ENCODE peak calls at places on chromosomes 5 and 9, in ten cellular contexts. One of them, this sample, is unnamed.
A peak's percentile ranks its signal among the peaks of the same experiment; 100 is the strongest.

GRCh38 chr9:109769250-109769649 is 10.7 kb upstream of the PALM2AKAP2 start:
- DNase-seq in HFFc6: no peak
- DNase-seq in foreskin fibroblast: no peak
- DNase-seq in NB4: no peak
- DNase-seq in neural progenitor cell: no peak
- DNase-seq in body of pancreas: no peak
- DNase-seq in lung: no peak
- DNase-seq in coronary artery: no peak
- DNase-seq in upper lobe of right lung: no peak
- DNase-seq in GM10248: no peak
- DNase-seq in this sample: no peak

GRCh38 chr5:12175914-12176585 is 271.8 kb upstream of the CTNND2 start:
- DNase-seq in neural progenitor cell: no peak
- DNase-seq in GM10248: no peak
- DNase-seq in lung: no peak
- DNase-seq in upper lobe of right lung: no peak
- DNase-seq in coronary artery: no peak
- DNase-seq in NB4: no peak
- DNase-seq in HFFc6: no peak
- DNase-seq in foreskin fibroblast: no peak
- DNase-seq in body of pancreas: no peak
- DNase-seq in this sample: no peak

GRCh38 chr5:123367739-123368138 is 55.5 kb downstream of the CEP120 start:
- DNase-seq in upper lobe of right lung: no peak
- DNase-seq in neural progenitor cell: peak; percentile 24
- DNase-seq in lung: no peak
- DNase-seq in NB4: peak; percentile 13
- DNase-seq in coronary artery: no peak
- DNase-seq in foreskin fibroblast: no peak
- DNase-seq in GM10248: no peak
- DNase-seq in body of pancreas: no peak
- DNase-seq in HFFc6: peak; percentile 15
- DNase-seq in this sample: no peak

GRCh38 chr9:37062331-37062730 is 28.3 kb upstream of the PAX5 start:
- DNase-seq in GM10248: no peak
- DNase-seq in lung: no peak
- DNase-seq in upper lobe of right lung: no peak
- DNase-seq in foreskin fibroblast: no peak
- DNase-seq in coronary artery: no peak
- DNase-seq in body of pancreas: no peak
- DNase-seq in neural progenitor cell: no peak
- DNase-seq in HFFc6: no peak
- DNase-seq in NB4: peak; percentile 63
- DNase-seq in this sample: no peak

GRCh38 chr5:150412319-150413175 is at the start of gene CD74:
- DNase-seq in lung: peak; percentile 91
- DNase-seq in foreskin fibroblast: no peak
- DNase-seq in upper lobe of right lung: peak; percentile 95
- DNase-seq in GM10248: peak; percentile 92
- DNase-seq in body of pancreas: peak; percentile 92
- DNase-seq in coronary artery: peak; percentile 85
- DNase-seq in neural progenitor cell: peak; percentile 67
- DNase-seq in HFFc6: no peak
- DNase-seq in NB4: peak; percentile 51
- DNase-seq in this sample: peak; percentile 29

GRCh38 chr5:40798012-40798855 is at the start of gene PRKAA1:
- DNase-seq in lung: peak; percentile 83
- DNase-seq in body of pancreas: peak; percentile 87
- DNase-seq in upper lobe of right lung: peak; percentile 94
- DNase-seq in HFFc6: peak; percentile 70
- DNase-seq in coronary artery: peak; percentile 93
- DNase-seq in foreskin fibroblast: peak; percentile 85
- DNase-seq in neural progenitor cell: peak; percentile 96
- DNase-seq in NB4: peak; percentile 90
- DNase-seq in GM10248: peak; percentile 92
- DNase-seq in this sample: peak; percentile 86

GRCh38 chr9:23842531-23843129 is 16.6 kb upstream of the ELAVL2 start:
- DNase-seq in upper lobe of right lung: no peak
- DNase-seq in lung: no peak
- DNase-seq in coronary artery: no peak
- DNase-seq in body of pancreas: no peak
- DNase-seq in GM10248: no peak
- DNase-seq in foreskin fibroblast: no peak
- DNase-seq in neural progenitor cell: no peak
- DNase-seq in HFFc6: no peak
- DNase-seq in NB4: no peak
- DNase-seq in this sample: no peak

GRCh38 chr5:141514330-141515111 is 25.6 kb downstream of the PCDHGC5 start:
- DNase-seq in neural progenitor cell: peak; percentile 75
- DNase-seq in NB4: no peak
- DNase-seq in upper lobe of right lung: no peak
- DNase-seq in body of pancreas: no peak
- DNase-seq in foreskin fibroblast: peak; percentile 72
- DNase-seq in HFFc6: peak; percentile 41
- DNase-seq in lung: no peak
- DNase-seq in coronary artery: no peak
- DNase-seq in GM10248: no peak
- DNase-seq in this sample: no peak

GRCh38 chr5:141618804-141619554 is at the start of gene DIAPH1:
- DNase-seq in body of pancreas: peak; percentile 99
- DNase-seq in HFFc6: peak; percentile 92
- DNase-seq in lung: peak; percentile 97
- DNase-seq in foreskin fibroblast: peak; percentile 96
- DNase-seq in upper lobe of right lung: peak; percentile 99
- DNase-seq in neural progenitor cell: peak; percentile 99
- DNase-seq in coronary artery: peak; percentile 98
- DNase-seq in GM10248: peak; percentile 96
- DNase-seq in NB4: peak; percentile 98
- DNase-seq in this sample: peak; percentile 97

GRCh38 chr9:128550770-128551651 is 1.4 kb upstream of the SPTAN1 start:
- DNase-seq in lung: no peak
- DNase-seq in HFFc6: peak; percentile 23
- DNase-seq in NB4: no peak
- DNase-seq in GM10248: no peak
- DNase-seq in upper lobe of right lung: no peak
- DNase-seq in neural progenitor cell: peak; percentile 88
- DNase-seq in coronary artery: no peak
- DNase-seq in body of pancreas: peak; percentile 12
- DNase-seq in foreskin fibroblast: no peak
- DNase-seq in this sample: no peak

GRCh38 chr9:16335788-16336580 is 534.5 kb downstream of the BNC2 start:
- DNase-seq in body of pancreas: peak; percentile 59
- DNase-seq in GM10248: no peak
- DNase-seq in neural progenitor cell: no peak
- DNase-seq in upper lobe of right lung: no peak
- DNase-seq in NB4: peak; percentile 65
- DNase-seq in coronary artery: peak; percentile 88
- DNase-seq in lung: peak; percentile 55
- DNase-seq in HFFc6: peak; percentile 97
- DNase-seq in foreskin fibroblast: peak; percentile 99
- DNase-seq in this sample: no peak

GRCh38 chr5:132260714-132261615 is 3.5 kb downstream of the PDLIM4 start:
- DNase-seq in body of pancreas: peak; percentile 81
- DNase-seq in coronary artery: peak; percentile 72
- DNase-seq in upper lobe of right lung: no peak
- DNase-seq in lung: no peak
- DNase-seq in NB4: peak; percentile 73
- DNase-seq in neural progenitor cell: no peak
- DNase-seq in GM10248: peak; percentile 46
- DNase-seq in foreskin fibroblast: peak; percentile 84
- DNase-seq in HFFc6: peak; percentile 71
- DNase-seq in this sample: no peak

GRCh38 chr9:33101104-33101951 is 24.9 kb upstream of the SMU1 start:
- DNase-seq in lung: no peak
- DNase-seq in coronary artery: no peak
- DNase-seq in body of pancreas: no peak
- DNase-seq in HFFc6: peak; percentile 72
- DNase-seq in foreskin fibroblast: peak; percentile 68
- DNase-seq in GM10248: no peak
- DNase-seq in neural progenitor cell: no peak
- DNase-seq in NB4: no peak
- DNase-seq in upper lobe of right lung: no peak
- DNase-seq in this sample: no peak

GRCh38 chr9:126609711-126610388 is 3.9 kb upstream of the LMX1B start:
- DNase-seq in neural progenitor cell: no peak
- DNase-seq in lung: no peak
- DNase-seq in upper lobe of right lung: peak; percentile 59
- DNase-seq in GM10248: no peak
- DNase-seq in foreskin fibroblast: no peak
- DNase-seq in HFFc6: no peak
- DNase-seq in body of pancreas: no peak
- DNase-seq in coronary artery: no peak
- DNase-seq in NB4: no peak
- DNase-seq in this sample: no peak

GRCh38 chr9:114278881-114279570 is 43.9 kb upstream of the ORM1 start:
- DNase-seq in coronary artery: peak; percentile 88
- DNase-seq in neural progenitor cell: no peak
- DNase-seq in lung: no peak
- DNase-seq in body of pancreas: no peak
- DNase-seq in HFFc6: peak; percentile 70
- DNase-seq in NB4: peak; percentile 89
- DNase-seq in foreskin fibroblast: peak; percentile 45
- DNase-seq in GM10248: no peak
- DNase-seq in upper lobe of right lung: peak; percentile 48
- DNase-seq in this sample: no peak

GRCh38 chr9:115157245-115157674 is 39.3 kb upstream of the TNC start:
- DNase-seq in foreskin fibroblast: peak; percentile 78
- DNase-seq in coronary artery: no peak
- DNase-seq in HFFc6: peak; percentile 82
- DNase-seq in NB4: no peak
- DNase-seq in GM10248: no peak
- DNase-seq in lung: no peak
- DNase-seq in upper lobe of right lung: no peak
- DNase-seq in neural progenitor cell: no peak
- DNase-seq in body of pancreas: no peak
- DNase-seq in this sample: no peak

GRCh38 chr5:112923148-112923917 is 1.3 kb upstream of the REEP5 start:
- DNase-seq in body of pancreas: peak; percentile 24
- DNase-seq in upper lobe of right lung: no peak
- DNase-seq in neural progenitor cell: no peak
- DNase-seq in GM10248: no peak
- DNase-seq in foreskin fibroblast: no peak
- DNase-seq in HFFc6: no peak
- DNase-seq in coronary artery: no peak
- DNase-seq in lung: no peak
- DNase-seq in NB4: peak; percentile 83
- DNase-seq in this sample: no peak
- TF ChIP-seq CTCF in body of pancreas: no peak
- TF ChIP-seq CTCF in upper lobe of right lung: no peak
- TF ChIP-seq CTCF in neural progenitor cell: no peak
- TF ChIP-seq CTCF in GM10248: no peak
- TF ChIP-seq CTCF in foreskin fibroblast: no peak
- TF ChIP-seq CTCF in HFFc6: no peak
- TF ChIP-seq CTCF in coronary artery: no peak
- TF ChIP-seq CTCF in lung: no peak
- TF ChIP-seq CTCF in NB4: no peak
- TF ChIP-seq CTCF in this sample: no peak

DNA sequence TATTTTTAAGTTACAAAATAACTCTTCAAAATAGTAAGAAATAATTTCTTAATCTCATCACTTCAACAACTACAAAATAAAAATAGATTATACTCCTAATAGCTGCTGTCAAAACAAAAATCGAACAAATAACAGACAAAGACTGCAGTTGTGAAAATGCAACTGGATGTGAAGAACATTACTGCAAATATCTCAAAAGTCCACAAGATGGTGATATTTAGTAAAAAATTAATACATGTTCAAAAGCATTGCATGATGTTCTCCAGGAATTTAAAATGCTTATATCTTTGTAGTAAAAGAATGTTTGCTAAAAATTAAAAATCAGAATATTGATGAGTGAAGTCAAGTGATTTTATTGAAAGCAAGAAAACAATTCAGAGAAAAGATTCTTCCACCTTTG is 66.2 kb downstream of the MPDZ start:
- DNase-seq in foreskin fibroblast: no peak
- DNase-seq in upper lobe of right lung: no peak
- DNase-seq in body of pancreas: no peak
- DNase-seq in HFFc6: peak; percentile 21
- DNase-seq in neural progenitor cell: no peak
- DNase-seq in coronary artery: no peak
- DNase-seq in GM10248: no peak
- DNase-seq in lung: no peak
- DNase-seq in NB4: peak; percentile 30
- DNase-seq in this sample: no peak
- TF ChIP-seq CTCF in foreskin fibroblast: no peak
- TF ChIP-seq CTCF in upper lobe of right lung: peak; percentile 42
- TF ChIP-seq CTCF in body of pancreas: no peak
- TF ChIP-seq CTCF in HFFc6: peak; percentile 79
- TF ChIP-seq CTCF in neural progenitor cell: peak; percentile 23
- TF ChIP-seq CTCF in coronary artery: no peak
- TF ChIP-seq CTCF in GM10248: no peak
- TF ChIP-seq CTCF in lung: no peak
- TF ChIP-seq CTCF in NB4: no peak
- TF ChIP-seq CTCF in this sample: peak; percentile 64

DNA sequence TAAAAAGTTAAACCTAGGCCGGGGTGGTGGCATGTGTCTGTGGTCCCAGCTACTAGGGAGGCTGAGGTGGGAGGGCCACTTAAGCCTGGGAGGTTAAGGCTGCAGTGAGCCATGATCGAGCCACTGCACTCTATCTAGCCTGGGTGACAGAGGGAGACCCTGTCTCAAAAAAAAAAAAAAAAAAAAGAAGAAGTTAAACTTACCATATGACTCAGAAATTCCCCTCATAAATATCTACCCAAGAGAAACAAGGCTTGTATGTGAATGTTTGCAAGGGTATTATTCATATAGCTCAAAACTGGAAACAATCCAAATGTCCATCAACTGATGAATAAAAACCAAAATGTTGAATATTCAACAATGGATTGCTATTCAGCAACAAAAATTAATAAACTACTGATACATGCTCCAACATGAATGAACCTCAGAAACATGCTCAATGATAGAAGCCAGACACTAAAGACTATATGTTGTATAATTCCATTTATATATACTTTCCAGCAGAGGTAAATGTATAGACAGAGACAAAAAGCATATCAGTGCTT is 5.5 kb upstream of the SREK1 start:
- DNase-seq in coronary artery: no peak
- DNase-seq in GM10248: no peak
- DNase-seq in body of pancreas: no peak
- DNase-seq in lung: no peak
- DNase-seq in foreskin fibroblast: no peak
- DNase-seq in NB4: peak; percentile 65
- DNase-seq in upper lobe of right lung: no peak
- DNase-seq in neural progenitor cell: no peak
- DNase-seq in HFFc6: no peak
- DNase-seq in this sample: no peak
- TF ChIP-seq CTCF in coronary artery: no peak
- TF ChIP-seq CTCF in GM10248: no peak
- TF ChIP-seq CTCF in body of pancreas: no peak
- TF ChIP-seq CTCF in lung: no peak
- TF ChIP-seq CTCF in foreskin fibroblast: no peak
- TF ChIP-seq CTCF in NB4: no peak
- TF ChIP-seq CTCF in upper lobe of right lung: no peak
- TF ChIP-seq CTCF in neural progenitor cell: no peak
- TF ChIP-seq CTCF in HFFc6: no peak
- TF ChIP-seq CTCF in this sample: no peak

DNA sequence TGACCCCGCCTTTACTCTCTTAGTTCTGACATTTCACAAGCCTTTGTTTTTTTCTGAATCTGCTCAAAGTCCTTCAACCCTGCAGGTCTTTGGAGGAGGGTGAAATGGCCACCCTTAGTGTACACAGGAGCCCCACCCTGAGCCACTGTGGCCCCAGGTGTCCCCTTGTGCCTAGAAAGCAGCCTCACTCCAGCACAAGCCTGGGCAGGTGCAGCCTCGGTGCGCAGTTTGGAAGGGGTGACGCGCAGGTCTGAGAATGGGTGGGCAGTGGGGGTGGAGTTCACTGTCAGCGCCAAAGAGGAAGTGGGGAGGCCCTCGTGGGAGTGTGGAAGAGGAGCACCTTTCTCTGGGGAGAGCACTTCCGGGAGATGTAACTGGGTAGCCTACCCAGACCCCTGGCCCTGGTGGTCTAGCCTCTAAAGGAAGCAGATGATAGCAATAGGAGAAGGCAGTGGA is 17.1 kb upstream of the DAB2IP start:
- DNase-seq in body of pancreas: no peak
- DNase-seq in GM10248: peak; percentile 71
- DNase-seq in neural progenitor cell: no peak
- DNase-seq in foreskin fibroblast: no peak
- DNase-seq in lung: no peak
- DNase-seq in upper lobe of right lung: no peak
- DNase-seq in coronary artery: no peak
- DNase-seq in NB4: peak; percentile 76
- DNase-seq in HFFc6: no peak
- DNase-seq in this sample: no peak
- TF ChIP-seq CTCF in body of pancreas: no peak
- TF ChIP-seq CTCF in GM10248: no peak
- TF ChIP-seq CTCF in neural progenitor cell: no peak
- TF ChIP-seq CTCF in foreskin fibroblast: no peak
- TF ChIP-seq CTCF in lung: no peak
- TF ChIP-seq CTCF in upper lobe of right lung: no peak
- TF ChIP-seq CTCF in coronary artery: no peak
- TF ChIP-seq CTCF in NB4: no peak
- TF ChIP-seq CTCF in HFFc6: no peak
- TF ChIP-seq CTCF in this sample: no peak

This sample was measured in neural crest cell.